ENCODE peak calls at places on chromosomes 11 and 22, in five cellular contexts. R is A549, K is K562, Y is HCT116, C is SK-N-SH. J is an unnamed sample.

GRCh38 chr11:70005107-70005818 is 72.9 kb upstream of the ANO1 start:
- DNase-seq in R (no peak), K (no peak), Y (no peak), C (no peak), J (no peak)

GRCh38 chr22:39349967-39350802 is at the start of gene SYNGR1:
- DNase-seq in R (no peak), K (peak; percentile 12), Y (no peak), C (peak; percentile 69), J (no peak)

GRCh38 chr11:13963169-13963948 is 836 bp downstream of the SPON1 start:
- DNase-seq in R (no peak), K (peak; percentile 7), Y (no peak), C (peak; percentile 58), J (no peak)

GRCh38 chr11:118305726-118306125 is 1.2 kb downstream of the CD3E start:
- DNase-seq in R (no peak), K (no peak), Y (no peak), C (no peak), J (no peak)

GRCh38 chr11:12179521-12179920 is 69.1 kb downstream of the MICAL2 start:
- DNase-seq in R (no peak), K (no peak), Y (no peak), C (no peak), J (no peak)

GRCh38 chr22:48227341-48228018 is 1465.0 kb downstream of the TBC1D22A start:
- DNase-seq in R (no peak), K (no peak), Y (no peak), C (no peak), J (no peak)

GRCh38 chr11:2135018-2135569 is 4.1 kb downstream of the IGF2 start:
- DNase-seq in R (no peak), K (no peak), Y (no peak), C (no peak), J (no peak)

GRCh38 chr11:25566298-25567200 is 765.4 kb upstream of the ANO3 start:
- DNase-seq in R (no peak), K (no peak), Y (no peak), C (no peak), J (peak; percentile 5)

GRCh38 chr11:119567667-119568582 is 145.0 kb upstream of the THY1 start:
- DNase-seq in R (peak; percentile 31), K (no peak), Y (no peak), C (peak; percentile 75), J (no peak)

GRCh38 chr22:42434283-42434682 is 2.1 kb upstream of the NFAM1 start:
- DNase-seq in R (no peak), K (no peak), Y (no peak), C (peak; percentile 62), J (no peak)

GRCh38 chr22:31144223-31144622 is 3.9 kb upstream of the PLA2G3 start:
- DNase-seq in R (no peak), K (no peak), Y (no peak), C (no peak), J (no peak)

GRCh38 chr22:43829904-43830851 is 18.1 kb upstream of the EFCAB6 start:
- DNase-seq in R (no peak), K (no peak), Y (no peak), C (peak; percentile 62), J (no peak)

GRCh38 chr11:70331901-70332300 is 61.4 kb downstream of the PPFIA1 start:
- DNase-seq in R (no peak), K (no peak), Y (no peak), C (no peak), J (no peak)

GRCh38 chr11:2930705-2931415 is 1.6 kb upstream of the PHLDA2 start:
- DNase-seq in R (peak; percentile 90), K (peak; percentile 70), Y (peak; percentile 86), C (peak; percentile 84), J (peak; percentile 38)

GRCh38 chr11:10993186-10993585 is 135.3 kb upstream of the ZBED5 start:
- DNase-seq in R (no peak), K (no peak), Y (no peak), C (no peak), J (no peak)

GRCh38 chr11:78831571-78831970 is 256.9 kb upstream of the NARS2 start:
- DNase-seq in R (no peak), K (no peak), Y (no peak), C (no peak), J (no peak)

GRCh38 chr11:118581057-118581456 is 8.8 kb downstream of the ARCN1 start:
- DNase-seq in R (no peak), K (no peak), Y (no peak), C (no peak), J (no peak)

GRCh38 chr11:121589946-121590537 is 137.3 kb upstream of the SORL1-AS1 start:
- DNase-seq in R (no peak), K (no peak), Y (no peak), C (no peak), J (peak; percentile 66)

GRCh38 chr22:29216011-29216872 is 10.5 kb downstream of the EMID1 start:
- DNase-seq in R (no peak), K (no peak), Y (no peak), C (peak; percentile 17), J (no peak)

GRCh38 chr22:21455334-21456089 is 11.7 kb upstream of the TMEM191C start:
- DNase-seq in R (no peak), K (no peak), Y (no peak), C (no peak), J (no peak)

GRCh38 chr11:11211186-11211585 is 141.9 kb downstream of the CSNK2A3 start:
- DNase-seq in R (no peak), K (no peak), Y (no peak), C (no peak), J (no peak)

DNA sequence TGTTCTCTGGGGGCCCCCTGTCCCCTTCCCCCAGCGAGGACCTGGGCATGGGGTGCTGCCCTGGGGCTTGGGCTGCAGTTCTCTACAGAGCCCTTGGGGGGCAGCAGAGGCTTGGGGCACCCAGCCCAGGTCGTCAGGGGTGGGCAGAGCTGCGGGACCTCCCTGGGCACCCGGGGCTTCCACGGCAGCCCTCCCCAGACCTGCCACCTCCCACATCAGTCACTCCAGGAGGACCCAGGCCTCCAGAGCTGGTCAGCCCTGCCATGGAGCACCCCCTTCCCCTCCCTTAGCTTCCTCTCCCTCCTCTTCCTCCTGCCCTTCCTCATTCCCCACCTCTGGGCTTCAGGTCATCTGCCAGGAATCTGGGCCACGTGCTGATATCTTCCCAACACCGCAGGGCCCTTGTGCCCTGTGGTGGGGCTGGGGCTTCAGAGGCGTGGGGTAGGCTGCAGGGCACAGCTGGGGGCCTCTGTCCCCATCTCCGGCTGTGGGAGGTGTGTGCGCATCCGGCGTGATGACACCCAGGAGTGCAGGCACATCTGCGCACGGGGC is 5.8 kb downstream of the TSPAN4 start:
- DNase-seq in R (no peak), K (peak; percentile 71), Y (no peak), C (peak; percentile 89), J (no peak)
- TF ChIP-seq REST in R (no peak), K (no peak), Y (no peak), C (no peak), J (no peak)

GRCh38 chr11:381501-382072 is 12.3 kb downstream of the B4GALNT4 start:
- DNase-seq in R (no peak), K (no peak), Y (no peak), C (no peak), J (no peak)
- TF ChIP-seq CTCF in R (no peak), K (no peak), Y (no peak), C (no peak), J (no peak)

DNA sequence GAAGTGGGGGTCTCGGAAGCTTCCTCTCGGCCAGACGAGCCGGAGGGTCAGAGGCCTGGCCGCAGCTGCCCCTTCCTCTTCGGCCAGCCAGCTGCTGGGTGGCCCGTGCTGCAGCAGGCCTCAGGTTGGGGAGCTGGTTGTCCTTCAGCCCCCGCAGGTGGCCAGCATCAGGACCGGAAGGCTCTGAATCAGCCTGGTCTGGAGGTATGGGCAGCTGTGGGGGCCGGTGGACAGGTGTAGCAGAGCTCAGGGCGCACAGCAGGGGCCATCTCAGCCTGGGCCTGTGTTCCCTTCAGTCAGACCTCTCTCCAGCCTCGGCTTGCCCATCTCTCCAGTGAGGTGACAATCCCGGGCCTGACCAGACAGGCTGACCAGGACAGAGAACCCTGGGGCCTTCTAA is 13.9 kb upstream of the TBX1 start:
- DNase-seq in R (no peak), K (no peak), Y (no peak), C (no peak), J (no peak)
- TF ChIP-seq REST in R (no peak), K (no peak), Y (no peak), C (no peak), J (no peak)

DNA sequence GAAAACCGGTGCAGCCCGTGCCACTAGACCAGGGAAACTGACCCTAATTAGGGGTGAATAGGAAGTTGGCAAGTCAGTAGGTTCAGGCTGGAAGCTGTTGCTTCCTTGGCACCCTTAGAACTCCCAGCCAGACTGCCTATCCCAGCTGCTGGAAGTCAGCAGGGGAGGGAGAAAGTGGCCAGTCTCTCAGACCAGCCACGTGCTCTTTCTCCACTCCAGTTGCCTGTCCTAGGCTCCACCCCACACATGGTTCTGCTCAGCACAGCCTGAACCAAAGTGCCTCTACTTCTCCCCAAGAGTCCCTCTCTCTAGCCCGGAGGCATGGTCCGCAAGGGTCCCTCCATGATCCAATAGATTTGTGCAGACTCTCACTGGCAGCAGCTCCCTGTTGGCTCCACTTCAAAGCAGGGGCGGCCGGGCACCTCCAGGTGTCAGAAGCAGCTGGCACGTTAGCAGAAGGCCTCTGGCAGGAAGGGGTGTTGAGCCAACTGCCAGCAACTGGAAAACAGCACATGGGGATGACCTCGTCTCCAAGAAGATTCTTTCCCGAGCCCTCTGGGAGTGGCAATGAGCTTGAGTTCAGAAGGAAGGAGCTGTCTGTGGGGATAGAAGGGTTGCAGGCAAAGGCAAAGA is 27.7 kb downstream of the ARFGAP2 start:
- DNase-seq in R (no peak), K (no peak), Y (no peak), C (no peak), J (no peak)
- TF ChIP-seq CTCF in R (no peak), K (no peak), Y (no peak), C (no peak), J (no peak)

GRCh38 chr11:113876798-113877672 is 1.7 kb upstream of the USP28 start:
- DNase-seq in R (no peak), K (peak; percentile 21), Y (no peak), C (no peak), J (no peak)

GRCh38 chr11:113874920-113875413 is 405 bp downstream of the USP28 start:
- DNase-seq in R (no peak), K (no peak), Y (no peak), C (peak; percentile 37), J (no peak)

GRCh38 chr11:113875414-113876073 is at the start of gene USP28:
- DNase-seq in R (peak; percentile 93), K (peak; percentile 98), Y (peak; percentile 85), C (peak; percentile 99), J (peak; percentile 95)

GRCh38 chr11:113877673-113878060 is 2.3 kb upstream of the USP28 start:
- DNase-seq in R (no peak), K (no peak), Y (no peak), C (no peak), J (peak; percentile 30)

GRCh38 chr11:113876074-113876797 is 864 bp upstream of the USP28 start:
- DNase-seq in R (no peak), K (no peak), Y (no peak), C (no peak), J (peak; percentile 72)
- TF ChIP-seq REST in R (no peak), K (no peak), Y (no peak), C (no peak), J (no peak)